ENCODE peak calls at places on chromosomes 7 and 10, in four cellular contexts. U is suprapubic skin, S is Caco-2, B is Panc1. X is an unnamed sample. For H3K4me1, the result is how much of the 10 kb centered on the place peaks cover.

GRCh38 chr10:24008164-24009066 is 200.5 kb upstream of the KIAA1217 start:
- DNase-seq in S (peak), B (no peak), U (no peak), X (peak)

GRCh38 chr7:122802211-122802833 is 83.9 kb downstream of the CADPS2 start:
- DNase-seq in S (no peak), B (no peak), U (no peak), X (no peak)

GRCh38 chr10:69786791-69787190 is 14.9 kb upstream of the COL13A1 start:
- DNase-seq in U (no peak), S (no peak), B (no peak), X (no peak)

GRCh38 chr10:11823122-11823988 is at the start of gene PROSER2:
- DNase-seq in B (no peak), S (peak), U (no peak), X (peak)

GRCh38 chr10:59625842-59626522 is 83.7 kb downstream of the SLC16A9 start:
- DNase-seq in S (peak), B (peak), U (no peak), X (peak)

GRCh38 chr10:102235598-102235920 is 5.8 kb downstream of the PITX3 start:
- DNase-seq in U (no peak), S (no peak), B (no peak), X (no peak)

GRCh38 chr7:3682028-3682712 is 381.1 kb downstream of the SDK1 start:
- DNase-seq in U (no peak), B (no peak), S (no peak), X (no peak)

GRCh38 chr7:120060283-120060682 is 212.7 kb upstream of the KCND2 start:
- DNase-seq in S (no peak), B (no peak), U (no peak), X (no peak)

GRCh38 chr7:31074403-31074802 is 22.3 kb downstream of the ADCYAP1R1 start:
- DNase-seq in B (no peak), U (peak), S (peak), X (no peak)

GRCh38 chr10:100327007-100327700 is 2.9 kb downstream of the PKD2L1 start:
- DNase-seq in U (no peak), B (no peak), S (no peak), X (no peak)

DNA sequence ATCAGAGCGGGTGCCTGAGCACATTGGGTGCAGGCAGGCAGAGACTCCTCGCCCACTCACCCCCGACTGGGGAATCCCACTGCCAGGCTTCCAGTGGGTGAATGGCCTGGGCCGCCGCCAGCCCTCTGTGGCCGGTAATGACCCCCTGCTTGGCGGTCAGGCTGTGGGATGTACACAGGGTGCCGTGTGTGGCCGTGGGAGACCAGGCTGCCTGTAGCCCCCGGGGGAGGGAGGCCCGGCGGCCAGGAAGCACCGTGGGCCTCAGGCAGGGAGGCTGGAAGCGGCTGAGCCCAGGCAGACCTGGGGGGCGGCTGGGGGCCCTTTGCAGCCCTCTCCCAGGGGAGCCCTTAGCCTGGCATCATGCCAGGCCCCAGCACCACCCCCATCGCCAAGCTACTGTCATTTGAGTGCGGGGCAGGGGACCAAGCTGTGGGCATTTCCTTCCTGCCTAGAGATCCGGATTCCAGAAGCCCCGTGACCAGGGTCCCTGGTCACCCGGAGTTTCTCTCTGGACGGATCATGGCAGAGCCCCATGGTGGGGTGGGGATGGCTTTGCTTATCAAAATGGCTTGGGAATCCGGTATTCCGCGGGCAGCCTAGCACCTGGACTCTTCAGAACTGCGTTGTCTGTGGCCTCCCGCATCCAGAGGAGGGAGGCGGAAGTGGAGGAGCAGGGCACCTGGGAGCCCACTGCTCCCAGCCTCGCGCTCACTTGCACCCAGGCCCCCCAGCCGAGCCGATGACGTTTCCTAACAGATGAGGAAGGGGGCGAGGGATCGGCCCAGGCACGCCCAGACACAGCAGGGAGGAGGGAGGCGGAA is 1.1 kb downstream of the TTYH3 start:
- DNase-seq in S (no peak), B (no peak), U (no peak), X (no peak)
- H3K4me1 ChIP-seq in S (under half), B (under half), U (half or more), X (under half)

GRCh38 chr10:114600067-114600466 is 58.0 kb downstream of the ABLIM1 start:
- DNase-seq in U (no peak), B (no peak), S (no peak), X (no peak)

GRCh38 chr10:114605155-114605797 is 52.8 kb downstream of the ABLIM1 start:
- DNase-seq in B (no peak), S (no peak), U (no peak), X (no peak)

GRCh38 chr10:114603943-114604342 is 54.1 kb downstream of the ABLIM1 start:
- DNase-seq in U (no peak), B (no peak), S (no peak), X (no peak)

GRCh38 chr10:114604357-114605129 is 53.5 kb downstream of the ABLIM1 start:
- DNase-seq in B (no peak), S (no peak), U (no peak), X (no peak)

DNA sequence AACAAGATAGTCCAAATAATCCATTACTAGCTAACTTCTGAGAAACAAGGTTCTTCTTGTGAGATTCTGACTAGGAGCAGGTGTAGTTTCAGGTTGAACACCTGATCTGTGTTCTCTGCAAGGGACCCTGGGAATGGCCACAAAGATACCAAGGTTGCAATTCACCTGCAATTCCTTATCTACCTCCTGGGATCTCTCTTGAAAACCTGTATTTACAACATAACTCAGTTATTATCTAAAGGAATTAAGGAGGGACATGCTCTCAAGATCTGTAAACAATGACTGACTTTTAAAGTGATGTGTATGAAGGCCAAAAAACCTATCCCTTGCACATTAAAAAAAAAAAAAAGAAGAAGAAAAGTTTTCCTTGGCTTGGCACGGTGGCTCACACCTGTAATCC is 54.8 kb downstream of the ABLIM1 start:
- DNase-seq in B (no peak), S (no peak), U (no peak), X (no peak)
- H3K4me3 ChIP-seq in B (no peak), S (no peak), U (no peak), X (no peak)

GRCh38 chr10:50417906-50418697 is 166.8 kb upstream of the ASAH2 start:
- DNase-seq in U (peak), B (no peak), S (peak), X (peak)
- H3K4me1 ChIP-seq in U (half or more), B (under half), S (under half), X (under half)

GRCh38 chr7:28955356-28955722 is 2.8 kb downstream of the TRIL start:
- DNase-seq in B (no peak), S (no peak), U (no peak), X (no peak)

GRCh38 chr7:28957822-28958234 is 302 bp downstream of the TRIL start:
- DNase-seq in U (no peak), B (no peak), S (no peak), X (no peak)

GRCh38 chr7:28955723-28956607 is 2.2 kb downstream of the TRIL start:
- DNase-seq in U (peak), B (no peak), S (peak), X (peak)

GRCh38 chr7:28957064-28957821 is 887 bp downstream of the TRIL start:
- DNase-seq in S (no peak), B (no peak), U (no peak), X (no peak)

DNA sequence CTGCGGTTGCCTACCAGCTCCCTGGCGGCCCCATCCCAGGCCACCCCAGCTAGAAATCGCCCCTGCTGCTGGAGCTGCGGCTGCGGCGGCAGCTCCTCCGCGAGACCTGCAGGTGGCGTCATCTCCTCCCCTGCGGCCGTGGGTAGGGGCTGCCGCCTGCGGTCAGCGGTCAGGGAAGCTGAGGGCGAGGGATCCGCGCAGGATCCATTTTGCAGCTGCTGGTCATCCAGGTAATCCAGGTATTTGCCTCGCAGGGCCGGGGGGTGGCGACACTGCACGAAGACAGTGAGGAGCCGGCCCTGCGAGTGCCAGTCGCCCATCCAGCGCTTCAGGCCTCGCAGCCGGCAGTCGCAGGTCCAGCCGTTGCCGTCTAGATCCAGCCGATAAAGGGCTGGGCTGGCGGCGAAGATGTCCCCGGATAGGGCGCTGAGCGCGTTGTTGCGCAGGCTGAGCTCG is 1.5 kb downstream of the TRIL start:
- DNase-seq in S (peak), B (no peak), U (peak), X (peak)
- H3K4me3 ChIP-seq in S (peak), B (peak), U (peak), X (peak)

GRCh38 chr7:105391429-105391828 is 2.7 kb upstream of the SRPK2 start:
- DNase-seq in U (no peak), B (no peak), S (no peak), X (no peak)

GRCh38 chr7:105389090-105389650 is 449 bp upstream of the SRPK2 start:
- DNase-seq in B (no peak), S (peak), U (no peak), X (peak)

GRCh38 chr7:105389889-105390288 is 1.2 kb upstream of the SRPK2 start:
- DNase-seq in S (no peak), B (no peak), U (no peak), X (no peak)

GRCh38 chr7:105388373-105389089 is at the start of gene SRPK2:
- DNase-seq in B (no peak), U (peak), S (peak), X (peak)

GRCh38 chr7:105387621-105388372 is 924 bp downstream of the SRPK2 start:
- DNase-seq in U (peak), S (peak), B (no peak), X (peak)
- H3K4me1 ChIP-seq in U (under half), S (under half), B (under half), X (under half)

DNA sequence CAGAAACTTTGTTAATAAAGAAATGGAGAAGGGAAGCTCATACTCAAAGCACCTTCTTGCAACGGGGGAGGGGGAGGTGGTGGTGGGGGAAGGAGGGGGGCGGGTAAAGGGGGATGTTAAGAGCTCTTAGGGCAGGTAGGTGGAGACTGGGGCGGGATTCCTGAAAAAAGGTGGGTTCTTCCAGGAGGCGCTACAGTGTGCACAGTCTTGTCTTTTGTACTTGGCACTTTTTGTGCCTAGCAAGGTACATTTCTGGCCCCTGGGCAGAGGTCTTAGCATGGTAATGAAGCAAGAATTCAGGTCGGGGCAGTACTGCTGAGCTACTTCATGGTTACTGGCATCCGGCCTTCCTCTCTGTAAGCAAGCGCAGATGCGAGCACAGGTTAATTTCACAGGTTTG is 15.2 kb upstream of the LAMB4 start:
- DNase-seq in S (no peak), U (no peak), B (no peak), X (no peak)
- H3K4me3 ChIP-seq in S (no peak), U (no peak), B (no peak), X (no peak)

GRCh38 chr7:112079122-112079521 is 127.1 kb downstream of the DOCK4 start:
- DNase-seq in S (no peak), B (no peak), U (no peak), X (no peak)

GRCh38 chr7:112074464-112074863 is 131.7 kb downstream of the DOCK4 start:
- DNase-seq in B (no peak), U (no peak), S (no peak), X (no peak)

GRCh38 chr7:112079671-112080070 is 126.5 kb downstream of the DOCK4 start:
- DNase-seq in S (no peak), B (no peak), U (no peak), X (no peak)

GRCh38 chr7:112073530-112073929 is 132.7 kb downstream of the DOCK4 start:
- DNase-seq in B (no peak), S (no peak), U (no peak), X (no peak)

DNA sequence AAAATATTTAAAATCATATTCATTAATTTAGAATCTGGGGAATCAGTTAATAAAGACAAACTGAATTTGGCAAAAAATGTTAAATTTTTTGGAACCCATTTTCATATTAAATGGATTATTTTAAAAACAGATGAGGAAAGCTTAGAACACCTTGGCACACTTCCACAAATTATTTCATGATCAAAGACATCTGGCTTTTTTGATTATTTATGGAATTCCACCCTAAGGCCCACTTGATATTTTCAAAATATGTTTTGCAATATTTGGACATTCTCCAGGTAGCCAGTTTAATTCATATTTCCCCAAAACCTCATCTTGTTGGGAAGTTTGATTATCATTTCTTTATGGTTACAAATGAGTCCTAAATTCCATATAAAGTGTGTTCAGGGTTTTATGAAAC is 129.9 kb downstream of the DOCK4 start:
- DNase-seq in U (no peak), B (no peak), S (no peak), X (no peak)
- H3K4me1 ChIP-seq in U (under half), B (under half), S (under half), X (under half)

DNA sequence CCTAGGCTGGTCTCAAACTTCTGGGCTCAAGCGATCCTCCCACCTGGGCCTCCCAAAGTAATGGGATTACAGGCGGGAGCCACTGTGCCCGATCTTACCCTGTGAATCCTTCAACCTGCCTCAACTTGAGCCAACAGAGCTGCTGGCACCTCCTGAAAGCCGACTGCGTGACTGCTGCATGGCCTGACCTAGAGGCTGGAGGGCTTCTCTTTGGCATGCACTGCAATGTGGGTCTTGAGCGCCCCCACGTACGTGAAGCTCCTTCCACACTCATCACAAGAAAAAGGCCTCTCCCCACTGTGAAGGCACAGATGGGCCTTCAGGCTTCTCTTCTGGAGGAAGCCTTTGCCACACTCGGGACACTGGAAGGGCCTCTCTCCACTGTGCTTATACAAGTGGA is 12.9 kb upstream of the ZNF786 start:
- DNase-seq in S (no peak), U (no peak), B (no peak), X (no peak)
- H3K4me3 ChIP-seq in S (no peak), U (no peak), B (no peak), X (no peak)

GRCh38 chr10:125124114-125124486 is 36.3 kb downstream of the CTBP2 start:
- DNase-seq in U (no peak), B (no peak), S (no peak), X (no peak)
- H3K4me1 ChIP-seq in U (under half), B (under half), S (under half), X (under half)

GRCh38 chr10:108465871-108466641 is 1301.5 kb upstream of the SORCS1 start:
- DNase-seq in S (no peak), B (no peak), U (peak), X (no peak)
- H3K4me3 ChIP-seq in S (no peak), B (no peak), U (peak), X (no peak)

X was measured in HAP-1.